ENCODE peak calls at places on chromosomes 2 and 18, in five cellular contexts. H, D, M, G and X are unnamed samples.

GRCh38 chr2:118128826-118129225 is 40.6 kb downstream of the INSIG2 start:
- DNase-seq in H (no peak), D (no peak), M (no peak), G (no peak), X (no peak)

GRCh38 chr18:9950289-9951016 is 36.6 kb downstream of the VAPA start:
- DNase-seq in H (peak), D (no peak), M (no peak), G (peak), X (peak)

GRCh38 chr2:231877533-231878456 is 48.4 kb downstream of the NPPC start:
- DNase-seq in H (peak), D (peak), M (no peak), G (no peak), X (no peak)

GRCh38 chr2:19377717-19378116 is 19.3 kb upstream of the OSR1 start:
- DNase-seq in H (no peak), D (no peak), M (no peak), G (no peak), X (no peak)

GRCh38 chr2:229268626-229269025 is 2.5 kb downstream of the PID1 start:
- DNase-seq in H (no peak), D (no peak), M (no peak), G (no peak), X (no peak)

GRCh38 chr2:136238552-136239346 is 120.8 kb upstream of the CXCR4 start:
- DNase-seq in H (no peak), D (no peak), M (no peak), G (peak), X (peak)

GRCh38 chr2:29113891-29114321 is 1.3 kb upstream of the CLIP4 start:
- DNase-seq in H (no peak), D (peak), M (peak), G (peak), X (peak)

GRCh38 chr18:69951182-69951581 is 3.5 kb upstream of the CD226 start:
- DNase-seq in H (peak), D (no peak), M (no peak), G (peak), X (no peak)

GRCh38 chr18:55236150-55236931 is 277.1 kb upstream of the CCDC68 start:
- DNase-seq in H (peak), D (no peak), M (no peak), G (peak), X (peak)

GRCh38 chr2:231554748-231555545 is 24.7 kb upstream of the NMUR1 start:
- DNase-seq in H (no peak), D (peak), M (no peak), G (peak), X (peak)

GRCh38 chr2:15943378-15943851 is 3.1 kb downstream of the MYCN start:
- DNase-seq in H (no peak), D (no peak), M (no peak), G (no peak), X (no peak)
- H3K4me3 ChIP-seq in H (no peak), D (no peak), M (no peak), G (no peak), X (no peak)

DNA sequence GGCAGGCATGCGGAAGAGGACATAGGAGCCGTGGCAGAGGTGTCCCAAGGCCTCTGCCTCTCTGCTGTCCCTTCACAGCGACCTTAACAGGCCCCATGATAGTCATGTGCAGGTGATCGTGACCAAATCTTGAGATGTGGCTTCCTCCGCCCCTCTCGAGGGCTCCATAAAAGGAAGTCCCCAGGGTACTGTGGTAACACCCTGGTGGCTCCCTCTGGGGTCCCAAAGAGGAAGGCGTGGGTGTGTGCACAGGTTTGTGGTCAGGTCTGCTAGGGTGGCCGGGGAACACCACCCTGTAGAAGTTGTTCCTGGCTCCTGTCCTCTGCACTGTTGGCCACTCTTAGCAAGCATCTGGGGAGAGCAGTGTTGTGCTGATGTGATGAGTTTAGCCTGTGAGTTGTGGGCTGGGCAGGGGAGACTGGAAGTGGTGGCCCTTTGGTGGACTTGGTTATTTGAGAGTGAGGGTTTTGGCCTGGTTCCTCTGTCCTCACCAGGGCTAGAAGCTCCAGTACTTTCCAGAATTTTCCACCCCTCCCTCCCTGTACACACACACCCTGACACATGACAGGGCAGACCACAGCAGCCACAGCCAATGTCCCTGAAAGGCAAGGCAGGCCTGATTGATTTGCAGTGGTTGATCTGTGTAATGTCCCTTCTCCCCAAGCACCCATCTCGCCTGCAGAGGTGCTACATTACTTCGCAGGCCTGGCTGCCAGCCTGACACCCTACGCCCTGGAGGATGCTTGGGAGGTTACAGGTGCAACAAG is 68.9 kb upstream of the BOD1L2 start:
- DNase-seq in H (no peak), D (no peak), M (no peak), G (no peak), X (no peak)
- H3K4me3 ChIP-seq in H (no peak), D (no peak), M (no peak), G (no peak), X (no peak)

DNA sequence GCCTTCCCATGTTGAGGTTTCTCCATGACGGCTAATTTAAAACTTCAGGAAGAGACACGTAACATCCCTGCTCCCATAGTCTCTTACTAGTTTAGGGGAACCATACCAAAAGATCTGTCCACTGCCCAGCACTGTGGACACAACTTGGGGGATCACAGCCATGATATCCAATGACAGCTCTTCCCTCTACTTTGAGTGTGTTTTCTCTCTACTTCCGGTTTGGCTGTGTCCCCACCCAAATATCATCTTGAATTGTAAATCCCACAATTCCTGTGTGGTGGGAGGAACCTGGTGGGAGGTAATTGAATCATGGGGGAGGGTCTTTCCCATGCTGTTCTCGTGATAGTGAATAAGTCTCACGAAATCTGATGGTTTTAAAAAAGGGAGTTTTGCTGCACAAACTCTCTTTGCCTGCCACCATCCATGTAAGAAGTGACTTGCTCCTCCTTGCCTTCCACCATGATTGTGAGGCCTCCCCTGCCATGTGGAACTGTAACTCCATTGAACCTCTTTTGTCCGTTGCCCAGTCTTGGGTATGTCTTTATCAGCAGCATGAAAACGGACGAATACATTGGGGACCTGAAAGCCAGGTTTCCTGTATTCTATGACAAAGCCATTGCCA is 1.6 kb upstream of the MGAT4A start:
- DNase-seq in H (no peak), D (no peak), M (no peak), G (no peak), X (no peak)
- H3K4me3 ChIP-seq in H (no peak), D (peak), M (no peak), G (no peak), X (no peak)

GRCh38 chr18:26225915-26226228 is 373 bp upstream of the TAF4B start:
- DNase-seq in H (no peak), D (no peak), M (no peak), G (no peak), X (no peak)

GRCh38 chr18:26230497-26230896 is 4.3 kb downstream of the TAF4B start:
- DNase-seq in H (no peak), D (no peak), M (no peak), G (no peak), X (no peak)

GRCh38 chr18:26226229-26227050 is at the start of gene TAF4B:
- DNase-seq in H (peak), D (peak), M (peak), G (peak), X (peak)

GRCh38 chr18:26227051-26227672 is 917 bp downstream of the TAF4B start:
- DNase-seq in H (no peak), D (no peak), M (no peak), G (peak), X (peak)

GRCh38 chr18:26228562-26229260 is 2.5 kb downstream of the TAF4B start:
- DNase-seq in H (no peak), D (no peak), M (no peak), G (no peak), X (no peak)
- H3K4me3 ChIP-seq in H (no peak), D (no peak), M (no peak), G (no peak), X (no peak)

DNA sequence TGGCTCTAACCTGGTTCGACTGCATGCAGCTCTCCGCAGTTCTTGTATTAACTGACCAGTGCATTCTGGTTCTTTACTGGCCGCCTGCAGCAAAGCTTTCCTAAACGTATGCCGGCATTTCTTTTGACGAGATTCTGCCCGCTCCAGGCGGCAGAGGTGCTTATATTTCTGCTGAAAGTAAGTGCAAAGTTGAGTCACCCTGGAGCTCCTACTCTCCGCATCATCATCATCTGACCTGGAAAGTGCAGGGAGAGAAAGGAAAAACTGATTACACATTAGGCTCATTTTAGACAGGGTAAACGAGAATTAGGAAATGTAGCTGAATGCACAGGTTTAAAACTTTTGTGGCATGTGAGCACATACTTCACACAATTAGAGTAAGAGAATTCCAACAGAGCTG is 57.9 kb downstream of the INO80D start:
- DNase-seq in H (no peak), D (no peak), M (no peak), G (no peak), X (peak)
- H3K4me3 ChIP-seq in H (no peak), D (no peak), M (no peak), G (no peak), X (no peak)

GRCh38 chr2:223908304-223909047 is 36.7 kb downstream of the WDFY1 start:
- DNase-seq in H (no peak), D (no peak), M (no peak), G (no peak), X (no peak)
- H3K4me3 ChIP-seq in H (no peak), D (no peak), M (no peak), G (no peak), X (no peak)

DNA sequence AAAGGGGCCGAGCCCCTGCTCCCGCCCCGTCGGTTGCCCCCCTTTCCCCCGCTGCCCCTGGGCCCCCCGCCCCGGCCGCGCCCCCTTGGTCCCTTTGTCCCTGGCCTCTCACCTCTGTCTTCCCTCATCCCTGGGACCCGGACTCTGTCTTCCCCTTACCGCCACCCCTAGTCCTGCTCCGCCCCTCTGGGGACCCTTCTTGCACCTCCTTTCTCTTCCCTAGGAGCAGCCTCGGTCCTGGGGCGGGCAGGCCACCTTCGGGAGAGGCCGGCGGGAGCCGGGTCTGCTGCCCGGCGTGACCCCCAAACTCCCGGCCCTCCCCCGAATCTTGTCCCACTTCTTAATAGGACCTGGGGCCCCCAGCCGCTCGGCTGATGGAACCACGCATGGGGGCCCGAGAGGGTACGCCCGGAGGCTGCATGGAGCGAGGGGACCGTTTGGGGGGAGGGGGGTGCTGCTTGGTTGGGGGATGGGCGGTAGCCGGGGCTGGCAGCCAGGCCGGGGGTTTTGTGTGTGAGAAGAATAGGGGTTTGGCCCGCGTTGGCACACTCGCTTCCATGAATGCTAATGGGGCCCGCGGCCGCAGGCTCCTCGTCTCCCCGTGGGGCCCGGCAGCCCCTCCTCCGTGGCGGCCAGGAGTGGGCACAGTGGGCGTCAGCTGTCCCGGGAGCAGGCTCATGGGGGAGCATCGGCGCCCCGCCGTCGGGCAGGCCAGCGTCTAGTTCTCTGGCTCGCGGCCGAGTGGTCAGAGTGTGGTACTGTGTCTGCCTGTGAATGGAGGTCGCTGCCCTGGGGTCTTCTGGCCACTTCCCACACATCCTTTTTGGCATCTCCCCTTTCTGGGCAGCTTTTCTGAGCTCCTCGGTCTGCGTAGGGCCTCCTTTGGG is 951 bp downstream of the GAREM2 start:
- DNase-seq in H (no peak), D (no peak), M (no peak), G (no peak), X (no peak)
- H3K4me3 ChIP-seq in H (peak), D (peak), M (peak), G (no peak), X (no peak)

GRCh38 chr18:35494281-35494825 is 3.4 kb downstream of the INO80C start:
- DNase-seq in H (no peak), D (no peak), M (no peak), G (no peak), X (no peak)

GRCh38 chr18:35497006-35497333 is 790 bp downstream of the INO80C start:
- DNase-seq in H (no peak), D (no peak), M (no peak), G (peak), X (peak)

GRCh38 chr18:35500113-35500512 is 2.4 kb upstream of the INO80C start:
- DNase-seq in H (no peak), D (no peak), M (no peak), G (no peak), X (no peak)

GRCh38 chr18:35495821-35496368 is 1.9 kb downstream of the INO80C start:
- DNase-seq in H (no peak), D (no peak), M (no peak), G (no peak), X (no peak)

DNA sequence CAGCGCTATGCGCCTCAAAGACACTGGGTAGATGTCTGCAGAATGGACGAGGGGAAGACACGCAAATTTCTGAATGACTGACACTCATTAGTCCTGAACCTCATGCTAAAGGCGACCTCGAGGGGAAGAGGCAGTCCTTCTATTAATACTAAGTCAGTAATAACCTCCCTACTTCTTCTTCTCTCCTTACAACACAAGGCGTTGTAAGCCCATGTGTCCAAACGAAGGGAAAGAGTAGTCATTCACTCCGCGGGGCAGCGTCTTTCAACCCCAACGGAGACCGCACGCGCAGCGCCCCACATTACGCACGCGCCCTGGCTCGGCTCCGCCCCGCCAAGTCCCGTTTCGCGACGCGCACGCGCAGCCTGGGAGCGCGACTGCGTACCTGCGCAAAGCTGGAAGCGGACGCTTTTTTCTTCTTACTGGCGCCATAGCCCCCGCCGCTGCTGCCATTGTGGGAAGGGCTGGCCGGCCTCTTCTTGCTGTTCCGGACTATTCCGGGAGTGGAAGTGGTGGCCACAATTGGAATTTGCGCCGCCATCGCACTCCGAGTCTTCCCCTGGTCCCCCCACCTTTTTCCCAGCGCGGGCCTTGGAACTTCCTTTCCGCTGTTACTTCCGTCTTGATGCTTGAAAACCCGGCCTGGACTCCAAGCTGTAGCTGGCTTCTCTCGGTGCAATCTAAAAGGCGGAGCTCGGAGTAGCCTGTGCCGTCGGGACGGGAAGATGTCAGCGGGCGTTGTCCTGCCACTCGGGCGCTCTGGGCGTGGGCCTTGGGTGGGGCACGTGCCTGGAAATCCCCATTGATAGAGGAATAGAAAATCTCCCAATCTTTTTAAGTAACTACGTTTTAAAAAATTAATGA is at the start of gene INO80C:
- DNase-seq in H (peak), D (peak), M (peak), G (peak), X (peak)
- H3K4me3 ChIP-seq in H (peak), D (peak), M (peak), G (peak), X (peak)

GRCh38 chr18:74714796-74715195 is 117.1 kb downstream of the ZNF407 start:
- DNase-seq in H (no peak), D (no peak), M (no peak), G (no peak), X (no peak)
- H3K4me3 ChIP-seq in H (no peak), D (no peak), M (no peak), G (no peak), X (no peak)

GRCh38 chr18:62607708-62608428 is 85.0 kb downstream of the ZCCHC2 start:
- DNase-seq in H (no peak), D (no peak), M (no peak), G (no peak), X (no peak)

GRCh38 chr18:62611395-62612241 is 88.8 kb downstream of the ZCCHC2 start:
- DNase-seq in H (no peak), D (no peak), M (no peak), G (peak), X (no peak)

GRCh38 chr18:62612721-62613120 is 89.9 kb downstream of the ZCCHC2 start:
- DNase-seq in H (no peak), D (no peak), M (no peak), G (no peak), X (no peak)

GRCh38 chr18:62612246-62612645 is 89.4 kb downstream of the ZCCHC2 start:
- DNase-seq in H (no peak), D (no peak), M (no peak), G (no peak), X (no peak)

GRCh38 chr18:62610509-62611394 is 87.9 kb downstream of the ZCCHC2 start:
- DNase-seq in H (no peak), D (no peak), M (no peak), G (no peak), X (no peak)
- H3K4me3 ChIP-seq in H (no peak), D (no peak), M (no peak), G (peak), X (no peak)